ENCODE peak calls at places on chromosomes 13 and 19, in four cellular contexts. H is ovary, I is psoas muscle, P is kidney epithelial cell. M is an unnamed sample.

GRCh38 chr19:47512183-47512947 is 2.5 kb downstream of the NAPA start:
- DNase-seq in H (peak; percentile 60), I (peak; percentile 21), P (peak; percentile 34), M (no peak)

GRCh38 chr13:92573467-92574057 is 653.0 kb upstream of the GPC6 start:
- DNase-seq in H (no peak), I (no peak), P (no peak), M (no peak)

GRCh38 chr19:34837262-34837661 is 64.2 kb upstream of the ZNF599 start:
- DNase-seq in H (peak; percentile 26), I (no peak), P (no peak), M (no peak)

GRCh38 chr13:55244991-55245644 is 1895.6 kb upstream of the PRR20A start:
- DNase-seq in H (no peak), I (no peak), P (no peak), M (no peak)

GRCh38 chr19:41734585-41734984 is 20.7 kb upstream of the CEACAM6 start:
- DNase-seq in H (no peak), I (no peak), P (no peak), M (no peak)

GRCh38 chr13:107121793-107122192 is 553.9 kb upstream of the ARGLU1 start:
- DNase-seq in H (no peak), I (no peak), P (no peak), M (no peak)

GRCh38 chr13:30071890-30072817 is 221.7 kb upstream of the UBL3 start:
- DNase-seq in H (no peak), I (no peak), P (no peak), M (no peak)

GRCh38 chr13:20546559-20546958 is 20.4 kb upstream of the IFT88 start:
- DNase-seq in H (no peak), I (no peak), P (no peak), M (no peak)

GRCh38 chr13:83352391-83352790 is 529.9 kb downstream of the SLITRK1 start:
- DNase-seq in H (no peak), I (no peak), P (no peak), M (no peak)

GRCh38 chr13:41613984-41614581 is 156.7 kb downstream of the RGCC start:
- DNase-seq in H (peak; percentile 71), I (peak; percentile 68), P (no peak), M (peak; percentile 82)

GRCh38 chr19:54204767-54205468 is 4.3 kb downstream of the RPS9 start:
- DNase-seq in H (no peak), I (no peak), P (no peak), M (no peak)

GRCh38 chr19:36113895-36114762 is 546 bp downstream of the POLR2I start:
- DNase-seq in H (peak; percentile 69), I (no peak), P (no peak), M (no peak)

GRCh38 chr13:110616103-110617101 is 1.1 kb downstream of the NAXD start:
- DNase-seq in H (peak; percentile 65), I (peak; percentile 72), P (no peak), M (no peak)

GRCh38 chr13:33494596-33495214 is 209.2 kb upstream of the STARD13 start:
- DNase-seq in H (no peak), I (no peak), P (peak; percentile 83), M (peak; percentile 83)

GRCh38 chr19:35755160-35755549 is 1.7 kb downstream of the HSPB6 start:
- DNase-seq in H (no peak), I (no peak), P (no peak), M (no peak)

GRCh38 chr13:98665638-98665995 is 86.9 kb downstream of the SLC15A1 start:
- DNase-seq in H (no peak), I (no peak), P (no peak), M (no peak)

GRCh38 chr13:76980075-76980718 is 11.7 kb upstream of the CLN5 start:
- DNase-seq in H (peak; percentile 87), I (peak; percentile 89), P (no peak), M (no peak)

GRCh38 chr19:10390652-10391286 is 10.4 kb upstream of the TYK2 start:
- DNase-seq in H (peak; percentile 68), I (peak; percentile 72), P (no peak), M (no peak)

GRCh38 chr19:31135841-31136240 is 213.4 kb downstream of the TSHZ3 start:
- DNase-seq in H (no peak), I (no peak), P (no peak), M (no peak)

GRCh38 chr13:36965767-36966166 is 33.4 kb downstream of the ALG5 start:
- DNase-seq in H (no peak), I (no peak), P (peak; percentile 56), M (peak; percentile 11)

GRCh38 chr19:5547881-5548280 is 19.9 kb downstream of the TINCR start:
- DNase-seq in H (no peak), I (no peak), P (no peak), M (no peak)

GRCh38 chr13:50651916-50652315 is 191.6 kb downstream of the DLEU7 start:
- DNase-seq in H (no peak), I (no peak), P (no peak), M (no peak)

GRCh38 chr19:29128203-29128602 is 84.7 kb downstream of the UQCRFS1 start:
- DNase-seq in H (no peak), I (no peak), P (no peak), M (no peak)

DNA sequence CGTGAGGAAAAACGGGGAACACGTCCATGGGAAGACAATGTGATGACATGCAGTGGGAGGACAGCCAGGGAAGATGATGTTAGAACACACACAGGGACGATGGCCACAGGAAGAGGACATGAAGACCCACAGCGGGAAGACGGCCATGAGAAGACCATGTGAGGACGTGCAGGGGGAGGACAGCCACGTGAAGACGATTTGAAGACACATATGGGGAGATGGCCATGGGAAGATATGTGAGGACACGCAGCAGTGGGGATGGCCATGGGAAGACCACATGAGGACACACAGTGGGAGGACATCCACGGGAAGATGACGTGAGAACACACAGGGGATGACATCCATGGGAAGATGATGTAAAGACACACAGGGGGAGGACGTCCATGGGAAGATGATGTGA is 83.8 kb downstream of the UQCRFS1 start:
- DNase-seq in H (no peak), I (no peak), P (no peak), M (no peak)
- TF ChIP-seq CTCF in H (no peak), I (no peak), P (no peak), M (no peak)

GRCh38 chr19:7787141-7787540 is 24.1 kb downstream of the CLEC4M start:
- DNase-seq in H (no peak), I (no peak), P (no peak), M (no peak)

GRCh38 chr19:7789447-7789846 is 26.4 kb downstream of the CLEC4M start:
- DNase-seq in H (no peak), I (no peak), P (no peak), M (no peak)

GRCh38 chr19:7787602-7788177 is 24.6 kb downstream of the CLEC4M start:
- DNase-seq in H (no peak), I (no peak), P (no peak), M (no peak)

GRCh38 chr19:7788933-7789323 is 25.9 kb downstream of the CLEC4M start:
- DNase-seq in H (no peak), I (no peak), P (no peak), M (no peak)

GRCh38 chr19:7788178-7788932 is 25.3 kb downstream of the CLEC4M start:
- DNase-seq in H (no peak), I (no peak), P (no peak), M (no peak)
- H3K4me3 ChIP-seq in H (no peak overlapping the region), I (peak overlapping the region; percentile 36), P (no peak overlapping the region), M (no peak overlapping the region)

GRCh38 chr13:59665736-59666135 is 498.0 kb downstream of the DIAPH3 start:
- DNase-seq in H (no peak), I (no peak), P (no peak), M (no peak)
- TF ChIP-seq CTCF in H (no peak), I (no peak), P (no peak), M (no peak)

DNA sequence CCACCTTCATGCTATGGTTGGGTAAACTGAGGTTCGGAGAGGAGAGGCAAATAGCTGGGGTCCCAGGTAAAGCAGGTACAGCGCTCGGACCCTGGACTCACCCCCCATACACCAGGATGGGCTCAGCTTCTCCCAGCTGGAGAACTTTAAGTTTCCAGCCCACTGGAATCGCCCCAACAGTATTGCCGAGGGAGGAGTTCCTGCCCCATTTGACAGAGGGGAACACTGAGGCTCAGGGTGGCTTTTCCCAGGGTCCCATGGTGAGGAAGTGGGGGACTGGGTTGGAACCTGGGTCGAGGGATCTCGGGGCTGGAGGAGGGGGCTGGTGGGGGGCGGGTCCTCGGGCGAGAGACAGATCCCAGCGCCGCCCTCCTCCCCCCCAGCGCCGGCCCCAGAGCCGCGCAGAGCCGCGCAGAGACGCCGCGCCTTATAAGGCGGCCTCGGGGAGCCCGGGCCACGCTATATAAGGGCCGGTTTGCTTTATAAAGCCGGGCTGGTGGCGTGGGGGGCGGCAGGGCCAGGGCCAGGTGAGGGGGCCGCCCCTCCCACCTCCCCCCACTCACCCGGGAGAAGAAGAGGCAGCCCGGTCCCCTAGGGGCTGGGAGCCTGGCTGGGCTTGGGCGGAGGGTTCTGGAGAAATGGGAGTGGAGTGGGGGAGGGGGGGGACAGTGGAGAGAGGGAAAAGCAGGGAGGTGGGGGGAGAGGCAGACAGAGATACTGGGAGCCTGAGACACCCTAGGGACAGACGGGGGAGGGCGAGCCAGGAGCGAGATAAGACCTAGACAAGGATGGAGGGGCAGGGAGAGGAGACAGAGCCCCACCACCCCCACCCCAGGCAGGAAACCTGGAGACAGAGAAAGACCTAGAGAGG is 1.1 kb downstream of the CNN1 start:
- DNase-seq in H (peak; percentile 69), I (no peak), P (no peak), M (no peak)
- H3K4me3 ChIP-seq in H (peak overlapping the region; percentile 57), I (peak overlapping the region; percentile 47), P (no peak overlapping the region), M (no peak overlapping the region)

DNA sequence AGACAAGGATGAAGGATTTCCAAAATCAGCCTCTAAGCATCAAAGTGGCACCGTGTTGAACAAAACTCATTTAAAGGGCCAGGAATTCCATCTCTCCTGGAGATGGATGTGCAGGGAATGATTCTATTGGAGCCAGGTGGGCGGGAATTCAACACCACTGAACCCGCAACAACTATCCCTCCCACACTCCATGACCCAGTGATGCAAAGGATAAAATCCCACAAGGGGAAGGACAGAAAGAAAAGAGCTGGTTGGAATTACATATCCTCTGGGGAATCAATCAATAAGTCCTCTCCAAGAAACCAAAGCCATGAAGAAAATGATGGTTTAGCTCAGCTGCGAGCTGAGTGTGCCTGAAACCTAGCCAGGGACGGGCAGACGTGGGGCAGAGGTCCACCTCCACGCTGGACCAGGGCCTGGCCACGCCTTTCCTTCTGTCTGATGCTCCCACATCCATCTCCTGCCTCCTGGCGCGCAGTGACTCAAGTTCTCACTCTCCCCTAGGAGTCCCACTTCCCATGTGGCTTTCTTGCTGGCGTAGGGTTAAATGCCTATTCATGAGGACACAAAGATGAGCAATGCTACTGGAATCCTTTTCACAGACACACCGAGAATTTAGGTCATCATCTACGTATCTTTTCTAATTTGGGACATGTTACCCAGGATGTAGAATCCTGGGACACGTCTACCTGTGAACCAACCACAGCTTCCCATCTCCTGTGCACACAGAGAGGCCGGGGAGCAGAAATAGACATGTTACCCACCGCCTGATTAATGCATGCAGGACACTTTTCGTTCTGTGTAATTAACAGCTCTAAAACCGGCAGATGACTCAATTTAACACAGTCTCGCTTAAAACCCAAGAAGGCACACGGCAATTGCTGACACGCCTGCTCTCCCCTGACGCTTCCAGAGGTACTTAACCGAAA is 48.6 kb downstream of the PEPD start:
- DNase-seq in H (no peak), I (no peak), P (peak; percentile 53), M (no peak)
- TF ChIP-seq CTCF in H (no peak), I (no peak), P (no peak), M (no peak)

GRCh38 chr19:2561221-2561620 is 85.3 kb downstream of the GADD45B start:
- DNase-seq in H (no peak), I (no peak), P (no peak), M (no peak)
- H3K4me3 ChIP-seq in H (no peak overlapping the region), I (no peak overlapping the region), P (no peak overlapping the region), M (no peak overlapping the region)

DNA sequence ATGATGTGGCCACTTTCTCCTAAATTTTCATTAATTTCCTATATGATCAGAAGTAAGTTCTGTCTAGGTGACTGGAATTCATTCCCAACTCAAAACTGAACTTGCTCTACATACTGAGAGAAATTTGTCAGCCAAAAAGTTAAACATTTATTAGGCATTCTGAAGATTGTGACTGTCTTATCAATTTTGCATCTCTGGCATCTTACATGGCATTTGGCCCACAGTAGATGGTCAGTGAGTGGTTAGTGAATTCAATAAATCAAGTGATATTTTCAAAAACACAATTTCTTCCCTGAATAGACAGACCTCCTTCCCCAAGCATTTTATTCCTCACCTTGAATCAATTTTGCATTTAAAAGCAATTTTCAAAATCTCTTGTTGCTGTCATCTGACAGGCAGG is 363.2 kb upstream of the NBEA start:
- DNase-seq in H (no peak), I (no peak), P (no peak), M (no peak)
- TF ChIP-seq CTCF in H (no peak), I (no peak), P (no peak), M (no peak)